ENCODE peak calls at places on chromosomes 7 and 10, in five cellular contexts. K is Calu3; P is epithelial cell of esophagus; C is CD8-positive, alpha-beta T cell; Q is transverse colon. V is an unnamed sample.

GRCh38 chr10:106175760-106176377 is 988.6 kb downstream of the SORCS1 start:
- DNase-seq in K (no peak), P (peak), C (no peak), Q (no peak), V (no peak)

GRCh38 chr7:151218170-151218569 is 7.9 kb upstream of the H2BK1 start:
- DNase-seq in K (no peak), P (peak), C (no peak), Q (no peak), V (no peak)

GRCh38 chr10:132110713-132111112 is 45.0 kb downstream of the JAKMIP3 start:
- DNase-seq in K (no peak), P (no peak), C (no peak), Q (no peak), V (peak)

GRCh38 chr7:26155531-26156375 is 3.8 kb downstream of the NFE2L3 start:
- DNase-seq in K (peak), P (peak), C (no peak), Q (no peak), V (no peak)

GRCh38 chr7:17939111-17939669 is 1.1 kb downstream of the SNX13 start:
- DNase-seq in K (no peak), P (peak), C (no peak), Q (no peak), V (no peak)

GRCh38 chr7:122544463-122544862 is 154.5 kb downstream of the RNF133 start:
- DNase-seq in K (no peak), P (no peak), C (no peak), Q (peak), V (no peak)

GRCh38 chr10:51867956-51868355 is 168.6 kb upstream of the CSTF2T start:
- DNase-seq in K (no peak), P (peak), C (no peak), Q (no peak), V (no peak)

GRCh38 chr10:133159950-133160812 is at the start of gene KNDC1:
- DNase-seq in K (peak), P (no peak), C (no peak), Q (no peak), V (peak)

GRCh38 chr7:111903016-111903415 is 303.2 kb downstream of the DOCK4 start:
- DNase-seq in K (no peak), P (no peak), C (no peak), Q (no peak), V (no peak)

GRCh38 chr7:21355406-21355874 is 72.4 kb upstream of the SP4 start:
- DNase-seq in K (peak), P (no peak), C (peak), Q (peak), V (no peak)

GRCh38 chr7:127678330-127678729 is 26.3 kb downstream of the SND1 start:
- DNase-seq in K (no peak), P (peak), C (no peak), Q (no peak), V (no peak)

GRCh38 chr10:44384601-44385422 is at the start of gene CXCL12:
- DNase-seq in K (no peak), P (peak), C (no peak), Q (peak), V (no peak)

GRCh38 chr10:44576715-44577191 is 191.9 kb upstream of the CXCL12 start:
- DNase-seq in K (no peak), P (no peak), C (no peak), Q (no peak), V (no peak)

GRCh38 chr10:102641398-102641797 is 2.9 kb upstream of the TRIM8 start:
- DNase-seq in K (no peak), P (no peak), C (no peak), Q (no peak), V (no peak)

GRCh38 chr7:151745706-151746105 is 131.2 kb downstream of the PRKAG2 start:
- DNase-seq in K (no peak), P (no peak), C (no peak), Q (no peak), V (no peak)

GRCh38 chr10:106967482-106967881 is 197.0 kb downstream of the SORCS1 start:
- DNase-seq in K (no peak), P (no peak), C (no peak), Q (no peak), V (no peak)

GRCh38 chr7:27099224-27099838 is 3.2 kb downstream of the HOXA2 start:
- DNase-seq in K (peak), P (no peak), C (no peak), Q (no peak), V (no peak)

GRCh38 chr7:28684729-28685211 is 272.5 kb downstream of the CREB5 start:
- DNase-seq in K (no peak), P (no peak), C (no peak), Q (no peak), V (no peak)

GRCh38 chr7:158557441-158557755 is 30.2 kb downstream of the PTPRN2 start:
- DNase-seq in K (no peak), P (no peak), C (no peak), Q (no peak), V (no peak)

GRCh38 chr7:151796871-151797270 is 80.0 kb downstream of the PRKAG2 start:
- DNase-seq in K (peak), P (no peak), C (no peak), Q (no peak), V (no peak)

GRCh38 chr10:102327641-102328040 is 67.9 kb upstream of the NFKB2 start:
- DNase-seq in K (no peak), P (no peak), C (no peak), Q (no peak), V (no peak)

GRCh38 chr10:119299531-119299930 is 92.2 kb downstream of the GRK5 start:
- DNase-seq in K (no peak), P (no peak), C (no peak), Q (no peak), V (no peak)

GRCh38 chr7:135853499-135853898 is 104.9 kb upstream of the FAM180A start:
- DNase-seq in K (no peak), P (peak), C (no peak), Q (no peak), V (no peak)

GRCh38 chr10:117462424-117462792 is 80.1 kb upstream of the EMX2 start:
- DNase-seq in K (peak), P (no peak), C (no peak), Q (peak), V (peak)

GRCh38 chr7:1706381-1706720 is 36.3 kb downstream of the ELFN1 start:
- DNase-seq in K (no peak), P (no peak), C (no peak), Q (no peak), V (no peak)

GRCh38 chr10:76432274-76433012 is 1001.0 kb downstream of the LRMDA start:
- DNase-seq in K (no peak), P (peak), C (no peak), Q (peak), V (no peak)

GRCh38 chr10:122618461-122619165 is 58.1 kb downstream of the DMBT1 start:
- DNase-seq in K (no peak), P (no peak), C (no peak), Q (no peak), V (no peak)

GRCh38 chr10:63260103-63260859 is 127.2 kb downstream of the NRBF2 start:
- DNase-seq in K (no peak), P (peak), C (no peak), Q (no peak), V (no peak)

GRCh38 chr10:110725809-110726641 is 81.9 kb downstream of the RBM20 start:
- DNase-seq in K (peak), P (peak), C (no peak), Q (no peak), V (no peak)

GRCh38 chr10:18044976-18045720 is 93.4 kb downstream of the SLC39A12 start:
- DNase-seq in K (no peak), P (no peak), C (no peak), Q (no peak), V (no peak)

GRCh38 chr7:51139796-51140195 is 176.8 kb downstream of the COBL start:
- DNase-seq in K (peak), P (peak), C (no peak), Q (no peak), V (no peak)

DNA sequence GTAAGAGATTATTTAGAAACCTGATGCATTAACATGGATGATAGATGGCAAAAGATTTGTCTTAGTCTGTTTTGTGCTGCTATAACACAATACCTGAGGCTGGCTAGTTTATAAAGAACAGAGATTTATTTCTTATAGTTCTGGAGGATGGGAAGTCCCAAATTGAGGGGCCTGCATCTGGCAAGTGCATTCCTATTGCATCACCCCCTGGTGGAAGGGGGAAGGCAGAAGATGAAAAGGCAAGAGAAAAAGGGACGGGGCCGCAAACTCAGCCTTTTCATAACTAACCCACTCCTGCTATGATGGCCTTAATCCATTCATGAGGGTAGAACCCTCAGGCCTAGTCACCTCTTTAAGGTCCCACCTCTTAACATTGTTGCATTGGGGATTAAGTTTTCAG is 153.4 kb upstream of the LRGUK start:
- DNase-seq in K (no peak), P (no peak), C (no peak), Q (no peak), V (no peak)
- TF ChIP-seq CTCF in K (no peak), P (no peak), C (no peak), Q (no peak), V (no peak)

DNA sequence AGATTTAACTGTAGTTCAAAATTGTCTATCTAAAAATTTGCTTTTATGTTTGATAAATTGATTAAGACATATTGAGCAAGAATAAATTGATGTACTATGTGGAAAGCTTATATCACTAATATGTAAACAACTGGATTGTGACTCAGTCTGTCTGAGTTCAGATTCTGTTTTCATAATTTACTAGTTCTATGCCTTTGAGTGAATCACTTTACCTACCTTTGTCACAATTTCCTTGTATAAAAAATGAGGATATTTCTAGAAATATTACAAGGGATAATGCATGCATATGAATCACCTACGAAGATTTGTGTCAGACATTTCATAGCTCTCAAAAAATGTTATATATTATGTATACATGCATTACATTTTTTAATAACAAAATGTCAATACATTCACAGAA is 245.1 kb upstream of the ZWINT start:
- DNase-seq in K (no peak), P (peak), C (no peak), Q (no peak), V (no peak)
- TF ChIP-seq CTCF in K (no peak), P (no peak), C (no peak), Q (no peak), V (no peak)

GRCh38 chr7:115354925-115355324 is 433.0 kb downstream of the MDFIC start:
- DNase-seq in K (no peak), P (no peak), C (no peak), Q (no peak), V (no peak)

GRCh38 chr7:115357213-115357999 is 435.5 kb downstream of the MDFIC start:
- DNase-seq in K (no peak), P (no peak), C (no peak), Q (no peak), V (no peak)

GRCh38 chr7:115359919-115360318 is 438.0 kb downstream of the MDFIC start:
- DNase-seq in K (no peak), P (peak), C (no peak), Q (no peak), V (no peak)

GRCh38 chr7:115359119-115359518 is 437.2 kb downstream of the MDFIC start:
- DNase-seq in K (no peak), P (no peak), C (no peak), Q (no peak), V (no peak)

DNA sequence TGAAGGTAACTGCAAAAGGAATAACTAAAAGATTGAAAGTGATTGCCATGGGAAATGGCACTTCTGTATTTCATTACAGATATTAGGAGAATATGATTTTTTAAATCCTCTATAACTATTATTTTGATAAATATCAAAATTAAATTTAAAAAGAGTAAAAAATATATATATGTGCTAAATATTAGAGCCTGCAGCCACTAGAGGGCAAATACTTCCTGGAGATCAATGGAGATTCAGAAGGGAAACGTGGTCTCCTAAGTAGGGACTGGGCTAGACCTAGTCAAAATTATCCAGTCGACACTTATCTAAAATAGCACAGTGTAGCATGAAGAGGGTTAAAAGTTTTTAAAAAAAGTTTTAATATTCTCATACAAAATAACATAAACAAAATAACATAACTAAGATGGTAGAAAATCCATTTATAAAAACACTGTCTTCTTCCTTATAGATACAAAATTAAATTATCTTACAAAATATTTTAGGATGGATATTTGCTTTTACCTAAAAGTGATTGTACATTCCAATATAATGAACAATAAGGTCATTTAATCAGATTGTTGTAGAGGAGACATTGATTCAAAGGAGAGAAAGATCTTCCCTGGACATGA is 434.3 kb downstream of the MDFIC start:
- DNase-seq in K (peak), P (peak), C (no peak), Q (no peak), V (no peak)
- TF ChIP-seq CTCF in K (peak), P (peak), C (no peak), Q (peak), V (peak)

GRCh38 chr10:52949899-52950298 is 177.3 kb upstream of the MBL2 start:
- DNase-seq in K (peak), P (no peak), C (no peak), Q (peak), V (no peak)
- TF ChIP-seq CTCF in K (no peak), P (peak), C (no peak), Q (no peak), V (no peak)

GRCh38 chr7:79684384-79684783 is 230.9 kb upstream of the MAGI2 start:
- DNase-seq in K (no peak), P (no peak), C (no peak), Q (no peak), V (no peak)
- TF ChIP-seq CTCF in K (no peak), P (no peak), C (no peak), Q (no peak), V (no peak)

GRCh38 chr10:86385806-86386205 is 19.2 kb upstream of the GRID1 start:
- DNase-seq in K (no peak), P (peak), C (no peak), Q (no peak), V (no peak)

GRCh38 chr10:86388119-86388704 is 21.6 kb upstream of the GRID1 start:
- DNase-seq in K (no peak), P (no peak), C (no peak), Q (no peak), V (no peak)

GRCh38 chr10:86390337-86391120 is 23.9 kb upstream of the GRID1 start:
- DNase-seq in K (no peak), P (peak), C (no peak), Q (no peak), V (no peak)

GRCh38 chr10:86389441-86390193 is 23.0 kb upstream of the GRID1 start:
- DNase-seq in K (peak), P (peak), C (no peak), Q (peak), V (peak)

GRCh38 chr10:86387221-86387794 is 20.7 kb upstream of the GRID1 start:
- DNase-seq in K (no peak), P (no peak), C (no peak), Q (no peak), V (no peak)
- TF ChIP-seq CTCF in K (no peak), P (no peak), C (no peak), Q (no peak), V (no peak)

GRCh38 chr10:62248465-62248864 is 20.2 kb downstream of the RTKN2 start:
- DNase-seq in K (no peak), P (peak), C (no peak), Q (no peak), V (no peak)
- TF ChIP-seq CTCF in K (peak), P (peak), C (peak), Q (no peak), V (no peak)

DNA sequence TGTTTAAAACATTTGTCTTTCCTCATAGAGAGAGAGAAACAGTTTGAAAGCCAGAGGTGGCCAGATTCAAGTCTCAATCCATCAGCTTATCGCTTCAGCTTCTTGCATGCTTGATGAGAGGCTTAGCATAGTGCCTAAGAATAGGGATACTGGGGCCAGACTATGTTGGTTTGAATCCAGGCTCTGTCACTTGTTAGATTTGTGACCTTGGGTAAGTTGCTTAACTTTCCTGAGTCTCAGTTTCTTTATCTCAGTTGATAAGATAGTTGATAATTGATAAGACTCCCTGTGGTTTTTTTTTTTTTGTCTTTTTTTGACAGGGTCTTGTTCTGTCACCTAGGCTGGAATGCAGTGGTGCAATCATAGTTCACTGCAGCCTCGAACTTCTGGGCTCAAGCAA is 12.1 kb upstream of the CDK6 start:
- DNase-seq in K (no peak), P (no peak), C (no peak), Q (no peak), V (no peak)
- TF ChIP-seq CTCF in K (no peak), P (no peak), C (no peak), Q (no peak), V (no peak)

V was measured in endothelial cell.